ENCODE peak calls at places on chromosomes 13 and 19, in ten cellular contexts. H is fibroblast of lung, W is colonic mucosa, D is AG10803, X is keratinocyte, Y is HFF-Myc, T is choroid plexus epithelial cell, K is GM12865, V is fibroblast of mammary gland, A is fibroblast of pulmonary artery. S is an unnamed sample.
A peak's percentile ranks its signal among the peaks of the same experiment; 100 is the strongest.

GRCh38 chr19:17202713-17203112 is 12.4 kb upstream of the USE1 start:
- DNase-seq in H (no peak), W (no peak), D (no peak), X (no peak), Y (no peak), T (no peak), K (no peak), V (no peak), A (no peak), S (no peak)

GRCh38 chr13:85241045-85241444 is 558.2 kb downstream of the SLITRK6 start:
- DNase-seq in H (peak; percentile 34), W (no peak), D (no peak), X (peak; percentile 50), Y (peak; percentile 29), T (peak; percentile 50), K (no peak), V (peak; percentile 23), A (peak; percentile 64), S (peak; percentile 7)

GRCh38 chr13:110812111-110812868 is 98.8 kb downstream of the ING1 start:
- DNase-seq in H (peak; percentile 34), W (no peak), D (peak; percentile 17), X (no peak), Y (no peak), T (peak; percentile 31), K (no peak), V (peak; percentile 28), A (peak; percentile 40), S (no peak)

GRCh38 chr19:16293133-16294085 is 31.2 kb upstream of the KLF2 start:
- DNase-seq in H (peak; percentile 98), W (peak; percentile 68), D (peak; percentile 97), X (no peak), Y (no peak), T (peak; percentile 97), K (no peak), V (peak; percentile 96), A (peak; percentile 100), S (peak; percentile 42)

GRCh38 chr19:55603115-55603514 is 2.3 kb upstream of the ZNF865 start:
- DNase-seq in H (no peak), W (no peak), D (no peak), X (no peak), Y (no peak), T (no peak), K (no peak), V (no peak), A (no peak), S (no peak)

GRCh38 chr13:100478107-100478809 is 110.3 kb downstream of the GGACT start:
- DNase-seq in H (no peak), W (no peak), D (no peak), X (no peak), Y (no peak), T (no peak), K (no peak), V (no peak), A (no peak), S (no peak)

GRCh38 chr19:49064768-49065611 is at the start of gene NTF4:
- DNase-seq in H (no peak), W (peak; percentile 20), D (no peak), X (no peak), Y (no peak), T (no peak), K (no peak), V (no peak), A (peak; percentile 21), S (no peak)

GRCh38 chr19:35379992-35380391 is 9.1 kb downstream of the GPR42 start:
- DNase-seq in H (no peak), W (no peak), D (no peak), X (no peak), Y (no peak), T (no peak), K (no peak), V (no peak), A (no peak), S (no peak)

DNA sequence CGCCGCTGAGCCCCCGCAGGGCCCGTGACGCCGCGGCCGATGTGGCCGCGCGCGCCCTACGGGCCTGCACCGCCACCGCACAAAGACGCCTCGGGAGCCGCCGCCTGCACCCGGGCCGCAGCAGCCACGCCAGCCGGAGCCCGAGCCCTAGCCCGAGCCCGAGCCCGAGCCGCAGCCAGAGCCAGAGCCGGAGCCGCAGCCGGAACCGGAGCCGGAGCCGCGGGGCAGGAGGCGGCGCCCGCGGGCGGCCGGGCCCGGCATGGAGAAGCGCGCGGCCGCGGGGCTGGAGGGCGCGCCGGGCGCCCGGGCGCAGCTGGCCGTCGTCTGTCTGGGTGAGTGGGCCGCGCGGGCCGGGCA is 375 bp downstream of the LRP3 start:
- DNase-seq in H (no peak), W (no peak), D (no peak), X (no peak), Y (no peak), T (no peak), K (no peak), V (no peak), A (no peak), S (no peak)
- H3K4me3 ChIP-seq in H (no peak overlapping the region), W (peak overlapping the region; percentile 60), D (peak overlapping the region; percentile 65), X (no peak overlapping the region), Y (peak overlapping the region; percentile 64), T (peak overlapping the region; percentile 60), K (no peak overlapping the region), V (no peak overlapping the region), A (peak overlapping the region; percentile 63), S (peak overlapping the region; percentile 33)

DNA sequence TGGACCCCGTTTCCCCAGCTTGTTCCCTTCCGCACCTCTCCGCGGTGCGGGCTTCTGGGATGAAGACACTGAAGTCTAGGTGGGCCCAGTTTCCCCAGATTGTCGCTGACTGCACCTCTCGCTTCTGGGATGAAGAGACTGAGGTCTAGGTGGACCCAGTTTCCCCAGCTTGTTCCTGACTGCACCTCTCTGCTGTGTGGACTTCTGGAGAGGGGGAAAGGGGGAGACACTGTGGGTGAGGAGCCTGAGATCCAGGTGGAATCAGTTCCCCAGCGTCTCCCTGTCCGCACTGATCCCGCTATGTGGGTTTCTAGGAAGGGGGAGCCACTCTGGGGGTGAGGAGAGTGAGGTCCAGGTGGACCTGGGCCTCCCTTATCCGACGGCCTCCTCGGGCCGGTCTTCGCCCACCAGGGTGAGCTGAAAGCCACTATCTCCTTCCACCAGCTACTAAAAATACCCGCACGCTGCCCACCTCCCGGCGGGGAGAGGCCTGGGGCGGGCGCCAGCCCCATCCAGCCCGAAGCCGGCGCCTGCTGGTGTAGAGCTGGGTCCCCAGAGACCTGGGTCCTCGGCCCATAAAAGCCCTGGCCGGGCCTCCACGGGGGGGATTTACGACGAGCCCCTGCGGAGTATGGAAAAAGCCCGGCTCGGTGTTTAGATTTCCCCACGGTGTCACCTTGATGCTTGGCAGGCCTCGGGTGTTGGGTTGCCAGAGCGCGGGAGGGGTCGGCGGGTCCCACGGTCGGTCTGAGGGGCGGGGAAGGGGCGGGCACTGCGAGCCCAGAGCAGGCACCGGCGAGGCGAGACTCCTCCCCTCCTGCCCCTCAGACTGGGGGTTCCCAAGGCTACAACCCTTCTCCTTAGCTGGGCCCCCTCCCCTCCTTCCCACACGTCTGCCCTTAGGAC is 10.6 kb downstream of the FUT6 start:
- DNase-seq in H (peak; percentile 5), W (no peak), D (no peak), X (no peak), Y (no peak), T (peak; percentile 36), K (peak; percentile 43), V (no peak), A (peak; percentile 13), S (no peak)
- TF ChIP-seq CTCF in H (no peak), W (no peak), D (peak; percentile 5), X (no peak), Y (no peak), T (no peak), K (no peak), V (no peak), A (no peak), S (no peak)

GRCh38 chr19:41987141-41987860 is 6.7 kb downstream of the ATP1A3 start:
- DNase-seq in H (no peak), W (no peak), D (no peak), X (no peak), Y (no peak), T (no peak), K (no peak), V (no peak), A (no peak), S (no peak)

GRCh38 chr19:41990615-41991014 is 3.4 kb downstream of the ATP1A3 start:
- DNase-seq in H (no peak), W (no peak), D (no peak), X (no peak), Y (no peak), T (no peak), K (no peak), V (no peak), A (no peak), S (no peak)

GRCh38 chr19:41988947-41989346 is 5.1 kb downstream of the ATP1A3 start:
- DNase-seq in H (no peak), W (no peak), D (no peak), X (no peak), Y (no peak), T (no peak), K (no peak), V (no peak), A (no peak), S (no peak)

GRCh38 chr19:41991025-41991424 is 3.0 kb downstream of the ATP1A3 start:
- DNase-seq in H (no peak), W (no peak), D (no peak), X (no peak), Y (no peak), T (no peak), K (no peak), V (no peak), A (no peak), S (no peak)

GRCh38 chr19:41990028-41990427 is 4.0 kb downstream of the ATP1A3 start:
- DNase-seq in H (no peak), W (no peak), D (no peak), X (no peak), Y (no peak), T (no peak), K (no peak), V (no peak), A (no peak), S (no peak)
- H3K4me3 ChIP-seq in H (no peak overlapping the region), W (no peak overlapping the region), D (no peak overlapping the region), X (no peak overlapping the region), Y (no peak overlapping the region), T (no peak overlapping the region), K (no peak overlapping the region), V (no peak overlapping the region), A (no peak overlapping the region), S (no peak overlapping the region)

GRCh38 chr19:30340724-30341595 is 31.2 kb upstream of the ZNF536 start:
- DNase-seq in H (peak; percentile 14), W (no peak), D (peak; percentile 57), X (no peak), Y (no peak), T (no peak), K (no peak), V (no peak), A (no peak), S (no peak)

GRCh38 chr19:30345686-30346085 is 26.5 kb upstream of the ZNF536 start:
- DNase-seq in H (no peak), W (no peak), D (no peak), X (no peak), Y (no peak), T (no peak), K (no peak), V (no peak), A (no peak), S (no peak)

GRCh38 chr19:30342901-30343300 is 29.3 kb upstream of the ZNF536 start:
- DNase-seq in H (no peak), W (no peak), D (no peak), X (no peak), Y (no peak), T (no peak), K (no peak), V (no peak), A (no peak), S (no peak)

GRCh38 chr19:30341646-30342201 is 30.5 kb upstream of the ZNF536 start:
- DNase-seq in H (no peak), W (no peak), D (peak; percentile 71), X (no peak), Y (no peak), T (no peak), K (no peak), V (no peak), A (no peak), S (no peak)

GRCh38 chr19:30344446-30345425 is 27.4 kb upstream of the ZNF536 start:
- DNase-seq in H (no peak), W (no peak), D (peak; percentile 59), X (no peak), Y (no peak), T (no peak), K (no peak), V (no peak), A (no peak), S (no peak)
- TF ChIP-seq CTCF in H (no peak), W (no peak), D (peak; percentile 40), X (no peak), Y (no peak), T (no peak), K (no peak), V (no peak), A (no peak), S (no peak)

S was measured in kidney epithelial cell.